ENCODE peak calls at places on chromosomes 12 and 14, in four cellular contexts. B is T-cell, E is thyroid gland, G is ureter. K is an unnamed sample.

GRCh38 chr12:58814036-58814435 is 106.3 kb downstream of the LRIG3 start:
- DNase-seq in G (no peak), E (no peak), B (no peak), K (no peak)

GRCh38 chr12:32765906-32766305 is 10.2 kb upstream of the YARS2 start:
- DNase-seq in B (no peak), G (no peak), E (no peak), K (no peak)

GRCh38 chr14:64109821-64110554 is 184.2 kb downstream of the ESR2 start:
- DNase-seq in B (no peak), E (no peak), G (no peak), K (no peak)

GRCh38 chr12:105317453-105317852 is 13.0 kb upstream of the C12orf75 start:
- DNase-seq in B (no peak), E (no peak), G (no peak), K (no peak)

GRCh38 chr12:42477931-42478330 is 111.6 kb downstream of the PRICKLE1 start:
- DNase-seq in B (no peak), E (no peak), G (no peak), K (no peak)

GRCh38 chr14:68340262-68340661 is 452.6 kb downstream of the ZFP36L1 start:
- DNase-seq in G (no peak), E (no peak), B (no peak), K (no peak)

GRCh38 chr12:111410229-111411186 is 4.8 kb downstream of the SH2B3 start:
- DNase-seq in E (no peak), B (no peak), G (no peak), K (no peak)

GRCh38 chr12:5447329-5447728 is 15.4 kb downstream of the NTF3 start:
- DNase-seq in G (no peak), E (no peak), B (no peak), K (no peak)

GRCh38 chr14:75204106-75204505 is 27.7 kb upstream of the TMED10 start:
- DNase-seq in E (peak), G (no peak), B (no peak), K (no peak)

GRCh38 chr12:52517005-52517835 is 3.0 kb downstream of the KRT5 start:
- DNase-seq in B (no peak), G (no peak), E (no peak), K (no peak)

GRCh38 chr14:24085215-24085614 is 8.9 kb upstream of the PCK2 start:
- DNase-seq in E (no peak), G (no peak), B (no peak), K (no peak)

GRCh38 chr14:94145902-94146527 is 16.6 kb upstream of the IFI27L2 start:
- DNase-seq in G (no peak), E (no peak), B (no peak), K (no peak)

GRCh38 chr14:30998100-30998706 is 27.2 kb upstream of the AP4S1 start:
- DNase-seq in G (no peak), E (no peak), B (no peak), K (no peak)

GRCh38 chr12:18955594-18955993 is 173.9 kb upstream of the PLEKHA5 start:
- DNase-seq in B (no peak), E (no peak), G (no peak), K (no peak)

GRCh38 chr14:73723411-73723798 is 9.2 kb upstream of the PNMA1 start:
- DNase-seq in E (no peak), B (no peak), G (no peak), K (no peak)

GRCh38 chr14:104673481-104673880 is 15.9 kb upstream of the INF2 start:
- DNase-seq in E (no peak), G (no peak), B (no peak), K (no peak)

GRCh38 chr14:100871234-100872186 is 32.0 kb downstream of the RTL1 start:
- DNase-seq in B (no peak), G (no peak), E (no peak), K (no peak)

GRCh38 chr12:116278667-116279066 is 1.2 kb upstream of the MED13L start:
- DNase-seq in G (no peak), B (no peak), E (peak), K (no peak)

GRCh38 chr12:86838709-86839108 is 582.5 kb upstream of the MGAT4C start:
- DNase-seq in G (no peak), E (no peak), B (no peak), K (no peak)

GRCh38 chr14:75293920-75294648 is 15.5 kb downstream of the FOS start:
- DNase-seq in B (peak), G (peak), E (peak), K (peak)

GRCh38 chr12:63753743-63754142 is 26.0 kb upstream of the RXYLT1 start:
- DNase-seq in G (no peak), E (no peak), B (no peak), K (no peak)